ENCODE peak calls at places on chromosome 18, in four cellular contexts. F is astrocyte, M is fibroblast of lung, W is breast epithelium. X is an unnamed sample.

GRCh38 chr18:32296851-32297250 is 107.0 kb downstream of the MEP1B start:
- DNase-seq in W (no peak), M (no peak), F (no peak), X (no peak)

GRCh38 chr18:9429662-9429993 is 45.7 kb upstream of the RALBP1 start:
- DNase-seq in M (no peak), F (no peak), W (no peak), X (no peak)

GRCh38 chr18:44835555-44836156 is 155.0 kb downstream of the SETBP1 start:
- DNase-seq in M (no peak), W (no peak), F (no peak), X (no peak)

GRCh38 chr18:54250846-54251251 is 18.5 kb upstream of the POLI start:
- DNase-seq in W (no peak), F (no peak), M (no peak), X (no peak)

GRCh38 chr18:9817725-9818422 is 67.9 kb upstream of the TXNDC2 start:
- DNase-seq in M (no peak), W (no peak), F (no peak), X (no peak)

GRCh38 chr18:79706006-79706405 is 26.4 kb downstream of the CTDP1 start:
- DNase-seq in W (no peak), F (no peak), M (no peak), X (no peak)

GRCh38 chr18:79801217-79801616 is 3.5 kb downstream of the KCNG2 start:
- DNase-seq in M (no peak), F (no peak), W (peak), X (no peak)

GRCh38 chr18:43078485-43079092 is 36.9 kb downstream of the RIT2 start:
- DNase-seq in F (no peak), W (no peak), M (no peak), X (no peak)

GRCh38 chr18:9413586-9413985 is 61.7 kb upstream of the RALBP1 start:
- DNase-seq in M (peak), F (peak), W (no peak), X (no peak)

GRCh38 chr18:64137914-64138313 is 11.0 kb downstream of the LINC00305 start:
- DNase-seq in F (no peak), M (no peak), W (no peak), X (no peak)

GRCh38 chr18:40980171-40980570 is 974.9 kb upstream of the PIK3C3 start:
- DNase-seq in W (no peak), M (peak), F (peak), X (no peak)

GRCh38 chr18:37483221-37483971 is 82.2 kb downstream of the CELF4 start:
- DNase-seq in W (no peak), F (peak), M (peak), X (peak)

GRCh38 chr18:25658476-25658875 is 306.5 kb upstream of the ZNF521 start:
- DNase-seq in W (no peak), F (no peak), M (no peak), X (no peak)

DNA sequence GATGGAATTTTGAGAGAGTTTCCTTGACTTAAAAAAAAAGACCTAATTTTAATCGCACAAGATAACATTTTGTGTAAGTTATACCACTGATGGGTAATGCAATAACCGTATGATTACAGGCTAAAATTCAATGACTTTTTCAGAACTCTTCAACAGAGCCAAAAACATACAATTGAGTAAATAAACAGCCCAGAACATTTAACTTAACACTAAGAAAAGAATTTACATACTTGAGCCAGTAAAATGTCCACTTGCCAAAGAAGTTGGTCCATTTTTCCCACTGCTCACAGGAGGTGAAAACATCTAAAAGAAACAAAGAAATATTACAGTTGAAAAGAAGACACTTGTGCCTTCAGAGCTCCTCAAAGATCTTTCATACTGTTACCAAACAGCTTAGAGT is 2.9 kb downstream of the TCF4 start:
- DNase-seq in M (peak), F (no peak), W (no peak), X (no peak)
- H3K4me3 ChIP-seq in M (peak), F (peak), W (peak), X (no peak)

GRCh38 chr18:12307251-12307736 is 747 bp upstream of the TUBB6 start:
- DNase-seq in M (peak), F (peak), W (no peak), X (peak)
- TF ChIP-seq CTCF in M (peak), F (peak), W (no peak), X (no peak)

GRCh38 chr18:3493501-3494244 is 43.7 kb downstream of the TGIF1 start:
- DNase-seq in W (no peak), F (no peak), M (no peak), X (peak)
- H3K4me3 ChIP-seq in W (no peak), F (no peak), M (no peak), X (peak)

GRCh38 chr18:34901299-34901698 is 139.9 kb upstream of the MAPRE2 start:
- DNase-seq in F (no peak), M (peak), W (no peak), X (peak)
- TF ChIP-seq CTCF in F (no peak), M (no peak), W (no peak), X (no peak)

GRCh38 chr18:75966431-75966830 is 528.6 kb downstream of the ZNF516 start:
- DNase-seq in W (no peak), M (no peak), F (no peak), X (no peak)
- H3K4me3 ChIP-seq in W (no peak), M (no peak), F (no peak), X (no peak)

GRCh38 chr18:34075963-34076860 is 148.5 kb downstream of the NOL4 start:
- DNase-seq in M (no peak), F (no peak), W (no peak), X (no peak)

GRCh38 chr18:34077599-34077998 is 147.1 kb downstream of the NOL4 start:
- DNase-seq in F (no peak), W (no peak), M (no peak), X (no peak)
- TF ChIP-seq CTCF in F (no peak), W (no peak), M (no peak), X (no peak)

GRCh38 chr18:59265246-59266018 is 7.8 kb downstream of the RAX start:
- DNase-seq in M (no peak), F (no peak), W (no peak), X (no peak)

GRCh38 chr18:59264136-59264571 is 9.1 kb downstream of the RAX start:
- DNase-seq in F (no peak), M (no peak), W (no peak), X (no peak)

GRCh38 chr18:59266019-59266369 is 7.3 kb downstream of the RAX start:
- DNase-seq in M (no peak), F (no peak), W (no peak), X (no peak)

GRCh38 chr18:59264651-59265245 is 8.5 kb downstream of the RAX start:
- DNase-seq in M (no peak), W (no peak), F (no peak), X (no peak)

DNA sequence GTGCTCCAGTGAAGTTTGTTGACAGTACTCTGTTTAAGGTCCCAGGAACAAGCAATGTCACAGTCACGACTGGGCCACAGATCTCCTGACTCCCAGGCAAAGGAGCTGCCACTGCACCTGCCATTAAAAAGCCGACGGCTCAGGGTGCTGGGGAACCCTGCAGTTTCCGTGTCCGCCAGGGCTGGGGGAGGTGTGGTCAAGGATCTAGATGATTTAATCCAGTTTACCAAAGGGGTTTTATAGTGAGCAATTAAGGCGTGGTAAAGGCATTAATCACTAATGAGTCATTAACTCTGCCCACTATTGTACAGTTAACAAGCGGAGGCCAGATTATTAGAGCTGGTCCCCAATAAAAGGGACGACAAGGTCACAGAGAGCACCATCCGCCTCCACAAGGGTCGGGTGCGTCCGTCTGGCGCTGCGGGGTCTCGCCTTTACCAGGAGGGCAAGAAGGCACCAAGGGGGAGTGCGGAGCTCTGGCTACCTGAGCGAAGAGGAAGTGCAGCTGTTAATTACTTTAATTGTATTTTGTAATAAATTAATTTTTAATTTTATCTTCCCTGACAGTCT is 9.6 kb downstream of the RAX start:
- DNase-seq in M (no peak), W (no peak), F (no peak), X (no peak)
- H3K4me3 ChIP-seq in M (no peak), W (no peak), F (no peak), X (no peak)

X was measured in NB4.